ENCODE peak calls at places on chromosomes 2 and 18, in five cellular contexts. One of them, this sample, is unnamed.

GRCh38 chr18:6714027-6714426 is 15.5 kb upstream of the ARHGAP28 start:
- DNase-seq in GM23338: peak; percentile 64
- DNase-seq in hepatocyte: no peak
- DNase-seq in retinal pigment epithelial cell: no peak
- DNase-seq in cardiac fibroblast: no peak
- DNase-seq in this sample: no peak

GRCh38 chr2:45778720-45779171 is 127.3 kb downstream of the PRKCE start:
- DNase-seq in GM23338: peak; percentile 88
- DNase-seq in hepatocyte: peak; percentile 70
- DNase-seq in retinal pigment epithelial cell: no peak
- DNase-seq in cardiac fibroblast: peak; percentile 85
- DNase-seq in this sample: peak; percentile 65

GRCh38 chr2:111705711-111706323 is 178.2 kb downstream of the ANAPC1 start:
- DNase-seq in GM23338: peak; percentile 84
- DNase-seq in hepatocyte: peak; percentile 58
- DNase-seq in retinal pigment epithelial cell: peak; percentile 99
- DNase-seq in cardiac fibroblast: peak; percentile 94
- DNase-seq in this sample: peak; percentile 75

GRCh38 chr2:33806041-33806440 is 206.9 kb upstream of the FAM98A start:
- DNase-seq in GM23338: no peak
- DNase-seq in hepatocyte: no peak
- DNase-seq in retinal pigment epithelial cell: no peak
- DNase-seq in cardiac fibroblast: no peak
- DNase-seq in this sample: no peak

GRCh38 chr2:226656367-226656766 is 143.3 kb downstream of the IRS1 start:
- DNase-seq in GM23338: no peak
- DNase-seq in hepatocyte: no peak
- DNase-seq in retinal pigment epithelial cell: no peak
- DNase-seq in cardiac fibroblast: no peak
- DNase-seq in this sample: peak; percentile 22

GRCh38 chr2:26462511-26463251 is 15.2 kb downstream of the OTOF start:
- DNase-seq in GM23338: peak; percentile 77
- DNase-seq in hepatocyte: peak; percentile 77
- DNase-seq in retinal pigment epithelial cell: peak; percentile 35
- DNase-seq in cardiac fibroblast: peak; percentile 77
- DNase-seq in this sample: peak; percentile 59

GRCh38 chr2:8544786-8545631 is 136.8 kb upstream of the ID2 start:
- DNase-seq in GM23338: peak; percentile 42
- DNase-seq in hepatocyte: peak; percentile 64
- DNase-seq in retinal pigment epithelial cell: no peak
- DNase-seq in cardiac fibroblast: peak; percentile 63
- DNase-seq in this sample: peak; percentile 93

GRCh38 chr2:94871226-94872087 is at the start of gene TEKT4:
- DNase-seq in GM23338: peak; percentile 56
- DNase-seq in hepatocyte: no peak
- DNase-seq in retinal pigment epithelial cell: no peak
- DNase-seq in cardiac fibroblast: no peak
- DNase-seq in this sample: no peak

GRCh38 chr2:42794271-42795046 is 2.1 kb upstream of the HAAO start:
- DNase-seq in GM23338: peak; percentile 80
- DNase-seq in hepatocyte: peak; percentile 64
- DNase-seq in retinal pigment epithelial cell: no peak
- DNase-seq in cardiac fibroblast: peak; percentile 44
- DNase-seq in this sample: peak; percentile 24

GRCh38 chr2:70936165-70936978 is 672 bp downstream of the ATP6V1B1 start:
- DNase-seq in GM23338: no peak
- DNase-seq in hepatocyte: no peak
- DNase-seq in retinal pigment epithelial cell: no peak
- DNase-seq in cardiac fibroblast: no peak
- DNase-seq in this sample: no peak

GRCh38 chr2:70702711-70703395 is 65.1 kb downstream of the ADD2 start:
- DNase-seq in GM23338: no peak
- DNase-seq in hepatocyte: no peak
- DNase-seq in retinal pigment epithelial cell: no peak
- DNase-seq in cardiac fibroblast: no peak
- DNase-seq in this sample: no peak

GRCh38 chr18:389658-390357 is 110.7 kb downstream of the COLEC12 start:
- DNase-seq in GM23338: peak; percentile 36
- DNase-seq in hepatocyte: no peak
- DNase-seq in retinal pigment epithelial cell: no peak
- DNase-seq in cardiac fibroblast: no peak
- DNase-seq in this sample: peak; percentile 75

GRCh38 chr2:114543106-114543806 is 100.8 kb downstream of the DPP10 start:
- DNase-seq in GM23338: peak; percentile 48
- DNase-seq in hepatocyte: peak; percentile 71
- DNase-seq in retinal pigment epithelial cell: no peak
- DNase-seq in cardiac fibroblast: peak; percentile 8
- DNase-seq in this sample: peak; percentile 1

GRCh38 chr2:149314687-149315086 is 15.7 kb upstream of the LYPD6 start:
- DNase-seq in GM23338: peak; percentile 87
- DNase-seq in hepatocyte: no peak
- DNase-seq in retinal pigment epithelial cell: no peak
- DNase-seq in cardiac fibroblast: no peak
- DNase-seq in this sample: no peak

GRCh38 chr18:2411381-2411977 is 159.8 kb downstream of the METTL4 start:
- DNase-seq in GM23338: no peak
- DNase-seq in hepatocyte: no peak
- DNase-seq in retinal pigment epithelial cell: peak; percentile 33
- DNase-seq in cardiac fibroblast: peak; percentile 31
- DNase-seq in this sample: peak; percentile 42

GRCh38 chr18:62436636-62437519 is 85.9 kb upstream of the ZCCHC2 start:
- DNase-seq in GM23338: no peak
- DNase-seq in hepatocyte: peak; percentile 57
- DNase-seq in retinal pigment epithelial cell: peak; percentile 76
- DNase-seq in cardiac fibroblast: peak; percentile 91
- DNase-seq in this sample: peak; percentile 83

GRCh38 chr2:118363604-118364003 is 275.3 kb downstream of the INSIG2 start:
- DNase-seq in GM23338: no peak
- DNase-seq in hepatocyte: no peak
- DNase-seq in retinal pigment epithelial cell: no peak
- DNase-seq in cardiac fibroblast: no peak
- DNase-seq in this sample: no peak

GRCh38 chr2:102142829-102143449 is 393 bp downstream of the IL1R1 start:
- DNase-seq in GM23338: no peak
- DNase-seq in hepatocyte: no peak
- DNase-seq in retinal pigment epithelial cell: no peak
- DNase-seq in cardiac fibroblast: peak; percentile 75
- DNase-seq in this sample: peak; percentile 64

GRCh38 chr18:79988925-79989361 is 580 bp upstream of the TXNL4A start:
- DNase-seq in GM23338: peak; percentile 62
- DNase-seq in hepatocyte: peak; percentile 69
- DNase-seq in retinal pigment epithelial cell: peak; percentile 43
- DNase-seq in cardiac fibroblast: peak; percentile 57
- DNase-seq in this sample: peak; percentile 62

GRCh38 chr2:237192881-237193280 is 107.2 kb downstream of the COPS8 start:
- DNase-seq in GM23338: no peak
- DNase-seq in hepatocyte: no peak
- DNase-seq in retinal pigment epithelial cell: no peak
- DNase-seq in cardiac fibroblast: no peak
- DNase-seq in this sample: no peak

GRCh38 chr2:66813525-66813924 is 378.6 kb downstream of the MEIS1 start:
- DNase-seq in GM23338: no peak
- DNase-seq in hepatocyte: no peak
- DNase-seq in retinal pigment epithelial cell: no peak
- DNase-seq in cardiac fibroblast: peak; percentile 48
- DNase-seq in this sample: no peak

GRCh38 chr2:139354518-139354917 is 574.3 kb upstream of the NXPH2 start:
- DNase-seq in GM23338: no peak
- DNase-seq in hepatocyte: no peak
- DNase-seq in retinal pigment epithelial cell: peak; percentile 2
- DNase-seq in cardiac fibroblast: no peak
- DNase-seq in this sample: no peak

GRCh38 chr2:234135750-234136221 is 85.3 kb downstream of the SPP2 start:
- DNase-seq in GM23338: peak; percentile 95
- DNase-seq in hepatocyte: peak; percentile 87
- DNase-seq in retinal pigment epithelial cell: no peak
- DNase-seq in cardiac fibroblast: peak; percentile 83
- DNase-seq in this sample: peak; percentile 79

GRCh38 chr2:30653847-30654246 is 153.4 kb downstream of the CAPN13 start:
- DNase-seq in GM23338: no peak
- DNase-seq in hepatocyte: no peak
- DNase-seq in retinal pigment epithelial cell: no peak
- DNase-seq in cardiac fibroblast: peak; percentile 40
- DNase-seq in this sample: peak; percentile 66

GRCh38 chr18:13235326-13235937 is 16.9 kb downstream of the LDLRAD4 start:
- DNase-seq in GM23338: no peak
- DNase-seq in hepatocyte: no peak
- DNase-seq in retinal pigment epithelial cell: no peak
- DNase-seq in cardiac fibroblast: no peak
- DNase-seq in this sample: peak; percentile 17

GRCh38 chr18:40529478-40529877 is 1425.6 kb upstream of the PIK3C3 start:
- DNase-seq in GM23338: peak; percentile 45
- DNase-seq in hepatocyte: no peak
- DNase-seq in retinal pigment epithelial cell: no peak
- DNase-seq in cardiac fibroblast: peak; percentile 46
- DNase-seq in this sample: peak; percentile 0

GRCh38 chr2:42385225-42385624 is 24.2 kb upstream of the COX7A2L start:
- DNase-seq in GM23338: peak; percentile 65
- DNase-seq in hepatocyte: peak; percentile 52
- DNase-seq in retinal pigment epithelial cell: no peak
- DNase-seq in cardiac fibroblast: no peak
- DNase-seq in this sample: no peak

GRCh38 chr2:151156431-151156830 is 105.2 kb downstream of the RBM43 start:
- DNase-seq in GM23338: no peak
- DNase-seq in hepatocyte: no peak
- DNase-seq in retinal pigment epithelial cell: no peak
- DNase-seq in cardiac fibroblast: peak; percentile 13
- DNase-seq in this sample: no peak

GRCh38 chr2:56170536-56170935 is 13.3 kb upstream of the CCDC85A start:
- DNase-seq in GM23338: no peak
- DNase-seq in hepatocyte: no peak
- DNase-seq in retinal pigment epithelial cell: no peak
- DNase-seq in cardiac fibroblast: no peak
- DNase-seq in this sample: peak; percentile 58

GRCh38 chr2:237935740-237936452 is 30.9 kb upstream of the UBE2F start:
- DNase-seq in GM23338: no peak
- DNase-seq in hepatocyte: no peak
- DNase-seq in retinal pigment epithelial cell: no peak
- DNase-seq in cardiac fibroblast: peak; percentile 37
- DNase-seq in this sample: no peak

GRCh38 chr18:45617284-45617683 is 2.0 kb downstream of the SLC14A2 start:
- DNase-seq in GM23338: no peak
- DNase-seq in hepatocyte: peak; percentile 79
- DNase-seq in retinal pigment epithelial cell: peak; percentile 76
- DNase-seq in cardiac fibroblast: peak; percentile 89
- DNase-seq in this sample: peak; percentile 89

GRCh38 chr2:209973328-209973727 is 29.1 kb upstream of the RPE start:
- DNase-seq in GM23338: no peak
- DNase-seq in hepatocyte: no peak
- DNase-seq in retinal pigment epithelial cell: no peak
- DNase-seq in cardiac fibroblast: no peak
- DNase-seq in this sample: no peak

GRCh38 chr2:209970271-209970670 is 32.2 kb upstream of the RPE start:
- DNase-seq in GM23338: no peak
- DNase-seq in hepatocyte: no peak
- DNase-seq in retinal pigment epithelial cell: no peak
- DNase-seq in cardiac fibroblast: no peak
- DNase-seq in this sample: no peak

GRCh38 chr2:209969692-209970091 is 32.7 kb upstream of the RPE start:
- DNase-seq in GM23338: no peak
- DNase-seq in hepatocyte: no peak
- DNase-seq in retinal pigment epithelial cell: no peak
- DNase-seq in cardiac fibroblast: no peak
- DNase-seq in this sample: no peak

GRCh38 chr2:209974566-209974965 is 27.9 kb upstream of the RPE start:
- DNase-seq in GM23338: no peak
- DNase-seq in hepatocyte: no peak
- DNase-seq in retinal pigment epithelial cell: no peak
- DNase-seq in cardiac fibroblast: peak; percentile 13
- DNase-seq in this sample: no peak

GRCh38 chr2:209970711-209971110 is 31.7 kb upstream of the RPE start:
- DNase-seq in GM23338: no peak
- DNase-seq in hepatocyte: no peak
- DNase-seq in retinal pigment epithelial cell: no peak
- DNase-seq in cardiac fibroblast: no peak
- DNase-seq in this sample: no peak
- TF ChIP-seq CTCF in GM23338: no peak
- TF ChIP-seq CTCF in hepatocyte: no peak
- TF ChIP-seq CTCF in retinal pigment epithelial cell: no peak
- TF ChIP-seq CTCF in cardiac fibroblast: no peak
- TF ChIP-seq CTCF in this sample: no peak

DNA sequence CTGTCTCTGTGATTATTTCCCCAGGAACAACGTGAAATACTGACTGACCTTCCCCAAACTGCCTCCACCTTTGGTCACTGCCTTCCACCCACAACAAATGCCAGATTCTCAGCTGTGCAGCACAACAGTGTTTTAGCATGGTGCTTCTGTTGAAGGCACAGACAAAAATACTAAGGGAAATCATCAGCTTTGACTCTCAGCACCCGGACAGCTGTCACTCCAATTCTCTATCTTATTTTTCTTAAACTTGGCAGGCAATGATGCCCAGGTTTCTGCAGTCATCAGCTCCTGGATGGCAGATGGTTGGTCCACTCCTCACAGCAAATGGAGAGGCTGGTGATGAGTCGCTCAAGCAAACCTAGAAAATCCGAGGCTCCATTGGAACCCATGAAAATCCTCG is 2.9 kb upstream of the FAM124B start:
- DNase-seq in GM23338: no peak
- DNase-seq in hepatocyte: no peak
- DNase-seq in retinal pigment epithelial cell: no peak
- DNase-seq in cardiac fibroblast: no peak
- DNase-seq in this sample: no peak
- H3K4me3 ChIP-seq in GM23338: no peak overlapping the region
- H3K4me3 ChIP-seq in hepatocyte: no peak overlapping the region
- H3K4me3 ChIP-seq in retinal pigment epithelial cell: no peak overlapping the region
- H3K4me3 ChIP-seq in cardiac fibroblast: no peak overlapping the region
- H3K4me3 ChIP-seq in this sample: no peak overlapping the region

GRCh38 chr18:36086186-36086585 is 18.8 kb upstream of the RPRD1A start:
- DNase-seq in GM23338: no peak
- DNase-seq in hepatocyte: no peak
- DNase-seq in retinal pigment epithelial cell: no peak
- DNase-seq in cardiac fibroblast: no peak
- DNase-seq in this sample: no peak
- TF ChIP-seq CTCF in GM23338: no peak
- TF ChIP-seq CTCF in hepatocyte: no peak
- TF ChIP-seq CTCF in retinal pigment epithelial cell: no peak
- TF ChIP-seq CTCF in cardiac fibroblast: no peak
- TF ChIP-seq CTCF in this sample: no peak

GRCh38 chr2:49801898-49802297 is 647.6 kb upstream of the FSHR start:
- DNase-seq in GM23338: no peak
- DNase-seq in hepatocyte: peak; percentile 6
- DNase-seq in retinal pigment epithelial cell: peak; percentile 91
- DNase-seq in cardiac fibroblast: no peak
- DNase-seq in this sample: no peak
- H3K4me3 ChIP-seq in GM23338: no peak overlapping the region
- H3K4me3 ChIP-seq in hepatocyte: no peak overlapping the region
- H3K4me3 ChIP-seq in retinal pigment epithelial cell: no peak overlapping the region
- H3K4me3 ChIP-seq in cardiac fibroblast: no peak overlapping the region
- H3K4me3 ChIP-seq in this sample: no peak overlapping the region

This sample was measured in AG10803.